ENCODE peak calls at places on chromosome 9, in five cellular contexts. W, G, E, O and C are unnamed samples.

GRCh38 chr9:7780261-7780988 is 19.2 kb downstream of the DMAC1 start:
- DNase-seq in E (no peak), O (no peak), G (no peak), W (peak), C (peak)

GRCh38 chr9:33782395-33783152 is 12.8 kb upstream of the PRSS3 start:
- DNase-seq in E (no peak), G (no peak), W (no peak), O (no peak), C (no peak)

GRCh38 chr9:110918316-110919054 is 119.8 kb downstream of the LPAR1 start:
- DNase-seq in G (no peak), W (peak), O (no peak), E (no peak), C (no peak)

GRCh38 chr9:2637390-2637789 is 15.8 kb downstream of the VLDLR start:
- DNase-seq in E (no peak), G (no peak), W (no peak), O (no peak), C (no peak)

GRCh38 chr9:86042226-86042625 is 57.1 kb downstream of the GOLM1 start:
- DNase-seq in O (no peak), E (no peak), W (no peak), G (no peak), C (no peak)

GRCh38 chr9:127566351-127567001 is 45.6 kb upstream of the STXBP1 start:
- DNase-seq in O (peak), W (no peak), G (no peak), E (no peak), C (no peak)

GRCh38 chr9:20921362-20921761 is 110.1 kb downstream of the HACD4 start:
- DNase-seq in W (no peak), E (no peak), O (no peak), G (no peak), C (no peak)

GRCh38 chr9:136345281-136346156 is 18.0 kb downstream of the DNLZ start:
- DNase-seq in G (no peak), E (no peak), W (peak), O (no peak), C (peak)

GRCh38 chr9:107046692-107047091 is 183.7 kb downstream of the ZNF462 start:
- DNase-seq in E (no peak), O (no peak), G (no peak), W (no peak), C (no peak)

GRCh38 chr9:129319938-129320481 is 141.9 kb upstream of the IER5L start:
- DNase-seq in O (no peak), G (no peak), W (no peak), E (no peak), C (no peak)

GRCh38 chr9:33739407-33739806 is 56.0 kb upstream of the PRSS3 start:
- DNase-seq in E (no peak), O (no peak), G (no peak), W (no peak), C (no peak)

GRCh38 chr9:13485068-13485596 is 205.6 kb upstream of the MPDZ start:
- DNase-seq in G (no peak), E (no peak), O (peak), W (no peak), C (no peak)

GRCh38 chr9:88993871-88994819 is 2.9 kb downstream of the S1PR3 start:
- DNase-seq in G (no peak), O (no peak), W (no peak), E (no peak), C (no peak)